ENCODE peak calls at places on chromosome 10, in eight cellular contexts. C is NCI-H774, Q is mesothelial cell of epicardium, N is left ventricle myocardium inferior, F is iPS-NIHi11, Z is AG09309, O is astrocyte of the hippocampus, P is progenitor cell of endocrine pancreas. M is an unnamed sample.
A peak's percentile ranks its signal among the peaks of the same experiment; 100 is the strongest.

GRCh38 chr10:86899670-86900276 is 57.6 kb downstream of the MMRN2 start:
- DNase-seq in C (no peak), Q (peak; percentile 54), N (peak; percentile 20), F (peak; percentile 60), Z (no peak), O (peak; percentile 81), P (peak; percentile 30), M (no peak)

GRCh38 chr10:96319754-96320514 is 15.7 kb downstream of the DNTT start:
- DNase-seq in C (no peak), Q (no peak), N (no peak), F (no peak), Z (no peak), O (peak; percentile 3), P (no peak), M (no peak)

GRCh38 chr10:17923728-17924127 is 28.0 kb upstream of the SLC39A12 start:
- DNase-seq in C (peak; percentile 7), Q (no peak), N (no peak), F (no peak), Z (peak; percentile 78), O (peak; percentile 94), P (no peak), M (peak; percentile 83)

GRCh38 chr10:778626-779330 is 89.3 kb upstream of the DIP2C start:
- DNase-seq in C (no peak), Q (no peak), N (no peak), F (peak; percentile 32), Z (no peak), O (peak; percentile 67), P (no peak), M (peak; percentile 90)

GRCh38 chr10:4532976-4533375 is 293.0 kb upstream of the AKR1E2 start:
- DNase-seq in C (no peak), Q (no peak), N (no peak), F (no peak), Z (no peak), O (no peak), P (no peak), M (no peak)

GRCh38 chr10:28984431-28984830 is 304.4 kb upstream of the LYZL1 start:
- DNase-seq in C (peak; percentile 45), Q (no peak), N (peak; percentile 89), F (no peak), Z (peak; percentile 72), O (peak; percentile 95), P (no peak), M (peak; percentile 95)

GRCh38 chr10:86936661-86937501 is 20.5 kb downstream of the MMRN2 start:
- DNase-seq in C (no peak), Q (no peak), N (no peak), F (no peak), Z (no peak), O (peak; percentile 42), P (no peak), M (peak; percentile 56)

GRCh38 chr10:107492389-107492788 is 327.9 kb upstream of the SORCS1 start:
- DNase-seq in C (no peak), Q (no peak), N (no peak), F (no peak), Z (no peak), O (no peak), P (no peak), M (no peak)

GRCh38 chr10:66058594-66058993 is 867.2 kb upstream of the LRRTM3 start:
- DNase-seq in C (no peak), Q (no peak), N (no peak), F (no peak), Z (no peak), O (no peak), P (no peak), M (no peak)

GRCh38 chr10:1404236-1404952 is 332.9 kb downstream of the ADARB2 start:
- DNase-seq in C (no peak), Q (no peak), N (no peak), F (no peak), Z (no peak), O (no peak), P (no peak), M (peak; percentile 53)

GRCh38 chr10:23197416-23197861 is 5.3 kb downstream of the PTF1A start:
- DNase-seq in C (peak; percentile 85), Q (no peak), N (no peak), F (no peak), Z (no peak), O (no peak), P (no peak), M (peak; percentile 77)

GRCh38 chr10:118374404-118374803 is 32.3 kb upstream of the FAM204A start:
- DNase-seq in C (no peak), Q (no peak), N (no peak), F (no peak), Z (no peak), O (peak; percentile 50), P (no peak), M (no peak)

GRCh38 chr10:126240483-126240882 is 147.8 kb downstream of the ADAM12 start:
- DNase-seq in C (peak; percentile 20), Q (no peak), N (no peak), F (no peak), Z (no peak), O (no peak), P (no peak), M (no peak)

GRCh38 chr10:71075759-71076472 is 136.5 kb upstream of the UNC5B start:
- DNase-seq in C (no peak), Q (peak; percentile 20), N (no peak), F (no peak), Z (no peak), O (no peak), P (no peak), M (peak; percentile 76)

GRCh38 chr10:24947304-24948097 is 4.9 kb downstream of the PRTFDC1 start:
- DNase-seq in C (no peak), Q (no peak), N (no peak), F (no peak), Z (no peak), O (peak; percentile 40), P (no peak), M (no peak)

GRCh38 chr10:61903991-61904350 is 2.5 kb downstream of the ARID5B start:
- DNase-seq in C (peak; percentile 52), Q (no peak), N (no peak), F (no peak), Z (no peak), O (no peak), P (no peak), M (peak; percentile 32)